ENCODE peak calls at places on chromosomes 5 and 9, in nine cellular contexts. X is gastrocnemius medialis; O is neuronal stem cell; J is CD4-positive, CD25-positive, alpha-beta regulatory T cell; E is transverse colon; S is psoas muscle; D is CD8-positive, alpha-beta T cell; M is left lung; R is mammary epithelial cell. W is an unnamed sample. For H3K27me3, the result is how much of the 10 kb centered on the place peaks cover.

GRCh38 chr9:132422574-132422973 is 12.6 kb downstream of the CFAP77 start:
- DNase-seq in J (no peak), E (no peak), D (no peak), O (no peak), S (no peak), R (no peak), X (no peak), M (no peak), W (no peak)

GRCh38 chr5:134070979-134071849 is 43.3 kb upstream of the TCF7 start:
- DNase-seq in X (no peak), J (no peak), O (peak), D (peak), M (peak), E (peak), R (no peak), S (no peak), W (peak)

GRCh38 chr5:163649522-163649921 is 144.1 kb downstream of the MAT2B start:
- DNase-seq in M (no peak), S (no peak), E (no peak), R (peak), D (no peak), O (no peak), X (no peak), J (no peak), W (no peak)

GRCh38 chr9:93082841-93083411 is 13.1 kb upstream of the CARD19 start:
- DNase-seq in R (no peak), O (no peak), X (peak), D (no peak), M (peak), S (no peak), J (no peak), E (no peak), W (no peak)

GRCh38 chr9:120559546-120559945 is 20.4 kb downstream of the CDK5RAP2 start:
- DNase-seq in O (no peak), J (no peak), D (no peak), S (no peak), M (no peak), R (no peak), X (no peak), E (no peak), W (no peak)

GRCh38 chr5:174192103-174192655 is 146.7 kb downstream of the NSG2 start:
- DNase-seq in D (no peak), J (no peak), X (no peak), E (no peak), R (no peak), O (no peak), M (no peak), S (no peak), W (no peak)

GRCh38 chr5:122435738-122436137 is 123.7 kb downstream of the SNCAIP start:
- DNase-seq in J (no peak), M (no peak), D (no peak), O (no peak), E (no peak), S (no peak), R (no peak), X (no peak), W (no peak)

GRCh38 chr9:115349542-115349941 is 231.6 kb upstream of the TNC start:
- DNase-seq in D (no peak), R (no peak), X (no peak), O (no peak), M (no peak), E (no peak), S (no peak), J (no peak), W (no peak)

GRCh38 chr9:97647996-97648395 is 14.4 kb downstream of the NCBP1 start:
- DNase-seq in R (no peak), D (no peak), E (no peak), J (no peak), M (no peak), O (no peak), S (no peak), X (no peak), W (no peak)

GRCh38 chr9:97645720-97646119 is 12.1 kb downstream of the NCBP1 start:
- DNase-seq in S (no peak), R (no peak), E (no peak), J (no peak), O (no peak), M (no peak), D (no peak), X (no peak), W (no peak)

DNA sequence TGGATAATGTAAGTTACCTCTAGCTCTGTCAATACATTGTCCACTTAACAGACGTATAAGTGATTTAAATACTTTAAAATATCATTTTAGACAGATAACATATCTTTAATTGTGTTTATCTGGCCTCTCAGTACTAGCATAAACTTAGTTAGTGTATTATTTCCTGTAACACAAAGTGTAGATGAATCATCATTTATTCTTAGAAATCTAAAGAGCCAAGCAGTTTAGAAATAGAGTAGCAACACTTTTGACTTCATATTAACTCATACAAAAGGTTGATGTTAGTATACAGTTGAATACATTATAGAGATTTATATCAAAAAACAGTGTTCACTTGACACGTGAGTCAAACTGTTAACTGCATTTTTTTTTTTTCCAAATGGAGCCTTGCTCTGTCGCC is 18.0 kb downstream of the NCBP1 start:
- DNase-seq in D (no peak), S (no peak), M (no peak), X (no peak), E (no peak), R (no peak), J (no peak), O (no peak), W (no peak)
- H3K27ac ChIP-seq in D (no peak), S (peak), M (no peak), X (peak), E (no peak), R (no peak), J (no peak), O (no peak), W (no peak)

GRCh38 chr5:173053041-173053440 is 3.1 kb upstream of the CREBRF start:
- DNase-seq in M (no peak), D (no peak), R (no peak), E (no peak), J (no peak), S (no peak), O (no peak), X (no peak), W (no peak)
- H3K4me3 ChIP-seq in M (no peak), D (no peak), R (no peak), E (no peak), J (no peak), S (no peak), O (no peak), X (no peak), W (no peak)

GRCh38 chr9:76764138-76764537 is at the start of gene PCA3:
- DNase-seq in J (no peak), R (no peak), S (no peak), E (no peak), O (no peak), D (no peak), M (no peak), X (no peak), W (no peak)

GRCh38 chr9:76761448-76761847 is 2.8 kb upstream of the PCA3 start:
- DNase-seq in O (no peak), X (no peak), D (no peak), S (no peak), E (no peak), J (no peak), M (no peak), R (no peak), W (no peak)

DNA sequence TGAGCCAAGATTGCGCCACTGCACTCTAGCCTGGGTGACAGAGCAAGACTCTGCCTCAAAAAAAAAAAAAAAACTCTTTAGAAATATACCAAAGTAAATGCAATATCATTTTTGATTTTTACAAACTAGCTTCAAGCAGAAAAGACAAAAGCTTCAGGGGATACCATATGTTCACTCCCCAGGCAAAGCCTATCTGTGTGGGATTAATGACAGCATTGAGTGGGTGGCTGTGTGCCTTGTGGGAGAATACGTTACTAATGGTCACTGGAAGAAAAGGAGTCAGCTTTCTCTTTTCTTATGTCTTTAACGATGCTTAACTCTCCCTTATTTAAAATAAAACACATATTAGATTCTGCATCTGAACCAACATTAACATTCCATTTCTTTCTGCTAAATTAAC is 1.9 kb downstream of the PCA3 start:
- DNase-seq in E (no peak), R (no peak), X (no peak), S (no peak), M (no peak), D (no peak), O (no peak), J (no peak), W (no peak)
- H3K27me3 ChIP-seq in E (under half), R (under half), X (under half), S (under half), M (under half), D (under half), O (under half), J (under half), W (under half)

GRCh38 chr5:56430437-56430836 is 197.3 kb upstream of the ANKRD55 start:
- DNase-seq in D (no peak), S (no peak), R (no peak), M (no peak), X (no peak), O (no peak), J (no peak), E (no peak), W (no peak)

GRCh38 chr5:56432326-56432725 is 199.2 kb upstream of the ANKRD55 start:
- DNase-seq in O (no peak), X (no peak), E (no peak), M (no peak), S (no peak), D (no peak), J (no peak), R (no peak), W (no peak)

GRCh38 chr5:56429110-56429561 is 196.0 kb upstream of the ANKRD55 start:
- DNase-seq in E (no peak), D (no peak), S (peak), R (no peak), J (no peak), M (no peak), O (no peak), X (peak), W (no peak)

GRCh38 chr5:56434986-56435385 is 201.9 kb upstream of the ANKRD55 start:
- DNase-seq in D (no peak), O (no peak), M (no peak), X (no peak), J (no peak), R (no peak), S (no peak), E (no peak), W (no peak)

DNA sequence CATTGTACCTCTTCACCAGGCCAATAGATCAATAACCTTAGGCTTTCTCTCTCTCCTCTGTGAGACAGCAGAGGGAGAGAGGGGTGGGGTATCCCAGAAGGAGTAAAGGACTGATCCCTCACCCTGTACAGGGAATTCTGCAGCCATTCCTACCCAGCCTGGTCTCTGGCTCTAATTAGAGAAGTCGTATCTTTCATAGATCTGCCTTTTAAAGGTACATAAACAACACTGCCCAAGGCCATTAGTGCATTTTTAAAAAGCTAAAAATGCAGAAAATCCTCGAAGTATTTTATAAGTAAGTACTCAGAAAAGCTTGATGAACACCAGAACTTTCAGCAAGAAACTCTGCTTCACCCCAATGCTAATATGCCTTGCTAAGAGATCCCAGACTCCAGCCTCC is 199.9 kb upstream of the ANKRD55 start:
- DNase-seq in D (no peak), R (no peak), S (no peak), X (no peak), M (no peak), J (no peak), E (no peak), O (no peak), W (no peak)
- H3K27ac ChIP-seq in D (no peak), R (no peak), S (no peak), X (no peak), M (no peak), J (no peak), E (no peak), O (no peak), W (no peak)

DNA sequence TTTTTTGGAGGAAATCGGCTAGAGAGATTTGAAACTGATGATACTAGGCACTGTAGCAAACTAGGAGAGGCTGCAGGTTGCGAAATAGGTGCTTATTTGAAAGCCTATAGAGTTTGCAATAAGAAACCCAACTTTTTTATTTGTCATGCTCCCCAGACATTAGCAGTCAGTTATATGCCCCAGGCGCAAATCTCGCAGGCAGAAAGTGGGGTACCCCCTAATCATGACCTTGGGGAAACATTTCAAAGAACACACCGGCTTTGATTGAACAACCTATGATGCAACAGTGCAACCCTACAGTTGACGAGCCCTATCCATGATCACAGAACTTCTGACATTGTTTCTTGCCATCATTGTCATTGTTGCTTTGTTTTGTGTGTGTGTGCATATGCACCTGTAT is 510.5 kb downstream of the RAB3C start:
- DNase-seq in D (no peak), J (no peak), S (no peak), R (no peak), O (no peak), E (no peak), M (no peak), X (no peak), W (no peak)
- H3K4me3 ChIP-seq in D (no peak), J (no peak), S (peak), R (no peak), O (no peak), E (no peak), M (peak), X (no peak), W (no peak)

GRCh38 chr9:34536685-34537084 is 13.9 kb upstream of the ENHO start:
- DNase-seq in M (no peak), D (no peak), E (no peak), J (no peak), O (no peak), S (no peak), X (no peak), R (no peak), W (no peak)
- H3K27me3 ChIP-seq in M (under half), D (under half), E (under half), J (under half), O (under half), S (under half), X (under half), R (under half), W (under half)

GRCh38 chr5:34564706-34565235 is 91.4 kb upstream of the RAI14 start:
- DNase-seq in J (no peak), R (no peak), D (no peak), M (no peak), X (no peak), S (no peak), O (no peak), E (no peak), W (no peak)

GRCh38 chr5:34563269-34563668 is 92.9 kb upstream of the RAI14 start:
- DNase-seq in O (no peak), S (no peak), D (no peak), R (no peak), M (no peak), E (no peak), J (no peak), X (no peak), W (no peak)

GRCh38 chr5:34562791-34563190 is 93.3 kb upstream of the RAI14 start:
- DNase-seq in M (no peak), E (no peak), D (no peak), S (no peak), X (no peak), J (no peak), R (no peak), O (no peak), W (no peak)

GRCh38 chr5:34563951-34564705 is 92.0 kb upstream of the RAI14 start:
- DNase-seq in O (no peak), S (no peak), E (no peak), X (no peak), J (no peak), R (no peak), M (no peak), D (no peak), W (no peak)
- H3K27ac ChIP-seq in O (no peak), S (no peak), E (no peak), X (no peak), J (no peak), R (no peak), M (no peak), D (no peak), W (no peak)

DNA sequence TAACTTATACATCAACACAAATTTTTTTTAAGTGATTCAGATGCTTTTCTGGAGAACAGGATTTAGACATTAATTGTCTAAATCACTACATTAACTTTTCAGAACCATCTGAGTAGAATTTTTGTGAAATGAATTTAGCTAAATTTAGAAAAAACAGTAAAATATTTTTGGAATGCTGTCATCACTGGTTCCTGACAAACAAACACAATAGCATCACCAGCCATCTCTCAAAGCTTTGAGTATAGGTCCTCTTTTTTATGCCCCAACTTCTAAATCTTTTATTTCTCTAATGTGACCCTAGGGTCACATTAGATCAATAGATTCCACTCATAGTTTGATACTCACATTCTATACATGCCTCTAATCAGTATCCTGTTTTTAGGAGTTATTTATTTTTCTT is 104.6 kb downstream of the PRR16 start:
- DNase-seq in D (no peak), E (no peak), O (no peak), M (no peak), S (no peak), R (no peak), X (no peak), J (no peak), W (no peak)
- H3K4me3 ChIP-seq in D (no peak), E (no peak), O (no peak), M (no peak), S (no peak), R (no peak), X (no peak), J (no peak), W (no peak)

GRCh38 chr5:135534609-135535419 is 950 bp downstream of the NEUROG1 start:
- DNase-seq in X (no peak), E (no peak), J (no peak), O (no peak), D (no peak), R (no peak), M (no peak), S (no peak), W (no peak)
- H3K27me3 ChIP-seq in X (half or more), E (half or more), J (under half), O (half or more), D (under half), R (under half), M (under half), S (half or more), W (under half)

DNA sequence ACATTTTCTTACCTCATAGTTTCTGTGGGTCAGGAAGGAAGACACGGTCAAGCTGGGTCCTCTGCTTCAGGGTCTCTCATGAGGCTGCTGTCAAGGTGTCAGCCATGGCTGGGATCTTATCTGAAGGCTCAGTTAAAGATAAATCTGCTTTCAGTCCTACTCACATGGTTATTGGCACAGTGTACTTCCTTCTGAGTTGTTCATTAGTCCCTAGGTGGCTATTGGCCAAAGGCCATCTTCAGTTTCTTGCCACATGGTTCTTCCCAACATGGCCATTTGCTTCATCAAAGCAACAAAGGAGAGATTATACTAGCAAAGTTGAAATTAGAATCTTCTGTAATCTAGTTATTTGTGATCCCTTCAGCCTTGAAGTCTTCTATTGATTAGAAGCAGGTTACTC is 25.3 kb downstream of the TDRD7 start:
- DNase-seq in J (no peak), M (no peak), D (no peak), S (no peak), O (no peak), E (no peak), R (no peak), X (no peak), W (no peak)
- H3K27ac ChIP-seq in J (no peak), M (no peak), D (no peak), S (no peak), O (no peak), E (no peak), R (no peak), X (no peak), W (no peak)

W was measured in CD8-positive, alpha-beta memory T cell.